ENCODE peak calls at places on chromosomes 3 and 15, in nine cellular contexts. T is endodermal cell, Z is psoas muscle, U is breast epithelium, J is left lung, X is bronchial epithelial cell, C is neural crest cell, F is spleen, K is esophagus muscularis mucosa. W is an unnamed sample.

GRCh38 chr3:7209098-7209497 is 348.2 kb downstream of the GRM7 start:
- DNase-seq in T (no peak), Z (no peak), U (no peak), J (no peak), X (no peak), C (no peak), F (no peak), K (no peak), W (no peak)

GRCh38 chr3:28577941-28578340 is 229.3 kb upstream of the AZI2 start:
- DNase-seq in T (no peak), Z (no peak), U (no peak), J (no peak), X (no peak), C (no peak), F (no peak), K (no peak), W (no peak)

GRCh38 chr3:25169146-25169545 is 258.9 kb upstream of the RARB start:
- DNase-seq in T (no peak), Z (no peak), U (peak; percentile 60), J (no peak), X (no peak), C (no peak), F (no peak), K (no peak), W (no peak)

GRCh38 chr3:146685050-146685814 is 80.1 kb upstream of the PLSCR5 start:
- DNase-seq in T (no peak), Z (no peak), U (no peak), J (no peak), X (no peak), C (no peak), F (no peak), K (no peak), W (no peak)

GRCh38 chr3:69236808-69237707 is 114.7 kb upstream of the LMOD3 start:
- DNase-seq in T (peak; percentile 74), Z (no peak), U (no peak), J (no peak), X (peak; percentile 18), C (no peak), F (no peak), K (no peak), W (no peak)

GRCh38 chr15:77836116-77836798 is 203.5 kb upstream of the LINGO1 start:
- DNase-seq in T (peak; percentile 80), Z (no peak), U (no peak), J (peak; percentile 19), X (peak; percentile 9), C (no peak), F (peak; percentile 54), K (no peak), W (no peak)

GRCh38 chr3:9153763-9154601 is 95.5 kb downstream of the SRGAP3 start:
- DNase-seq in T (peak; percentile 58), Z (peak; percentile 86), U (peak; percentile 32), J (no peak), X (no peak), C (no peak), F (no peak), K (no peak), W (no peak)

GRCh38 chr3:171385086-171385485 is 75.1 kb downstream of the TNIK start:
- DNase-seq in T (no peak), Z (no peak), U (no peak), J (no peak), X (no peak), C (no peak), F (no peak), K (no peak), W (no peak)

GRCh38 chr15:89018235-89018634 is 70.0 kb upstream of the ABHD2 start:
- DNase-seq in T (no peak), Z (peak; percentile 78), U (no peak), J (no peak), X (no peak), C (no peak), F (no peak), K (no peak), W (no peak)

GRCh38 chr3:74832925-74833324 is 218.5 kb upstream of the CNTN3 start:
- DNase-seq in T (no peak), Z (no peak), U (no peak), J (no peak), X (no peak), C (no peak), F (no peak), K (no peak), W (no peak)

GRCh38 chr3:33886015-33886414 is 87.6 kb downstream of the PDCD6IP start:
- DNase-seq in T (no peak), Z (no peak), U (no peak), J (no peak), X (peak; percentile 85), C (no peak), F (no peak), K (no peak), W (no peak)

GRCh38 chr3:142925140-142925539 is 36.3 kb upstream of the PCOLCE2 start:
- DNase-seq in T (no peak), Z (no peak), U (no peak), J (no peak), X (peak; percentile 96), C (no peak), F (no peak), K (peak; percentile 64), W (no peak)

GRCh38 chr3:61667417-61668213 is 106.2 kb downstream of the PTPRG start:
- DNase-seq in T (no peak), Z (no peak), U (no peak), J (no peak), X (no peak), C (no peak), F (no peak), K (no peak), W (no peak)

GRCh38 chr15:32959077-32959476 is 235.4 kb downstream of the FMN1 start:
- DNase-seq in T (no peak), Z (no peak), U (no peak), J (no peak), X (no peak), C (no peak), F (no peak), K (no peak), W (no peak)

GRCh38 chr15:95557226-95558046 is 773.1 kb upstream of the NR2F2 start:
- DNase-seq in T (no peak), Z (no peak), U (no peak), J (no peak), X (peak; percentile 91), C (peak; percentile 6), F (no peak), K (no peak), W (no peak)

GRCh38 chr15:32866486-32867312 is 148.9 kb downstream of the GREM1 start:
- DNase-seq in T (no peak), Z (no peak), U (no peak), J (no peak), X (peak; percentile 23), C (no peak), F (no peak), K (no peak), W (no peak)

GRCh38 chr15:77959094-77959879 is 118.2 kb downstream of the TBC1D2B start:
- DNase-seq in T (peak; percentile 97), Z (peak; percentile 77), U (peak; percentile 54), J (peak; percentile 81), X (peak; percentile 50), C (peak; percentile 90), F (peak; percentile 94), K (peak; percentile 95), W (peak; percentile 88)

GRCh38 chr3:10015476-10015904 is 10.7 kb upstream of the FANCD2 start:
- DNase-seq in T (no peak), Z (peak; percentile 83), U (peak; percentile 86), J (peak; percentile 85), X (peak; percentile 56), C (no peak), F (no peak), K (peak; percentile 98), W (peak; percentile 82)

GRCh38 chr3:122387709-122388108 is 3.7 kb downstream of the FAM162A start:
- DNase-seq in T (no peak), Z (no peak), U (no peak), J (no peak), X (no peak), C (no peak), F (no peak), K (no peak), W (no peak)
- TF ChIP-seq CTCF in T (peak; percentile 45), Z (no peak), U (no peak), J (no peak), X (no peak), C (no peak), F (no peak), K (no peak), W (no peak)

DNA sequence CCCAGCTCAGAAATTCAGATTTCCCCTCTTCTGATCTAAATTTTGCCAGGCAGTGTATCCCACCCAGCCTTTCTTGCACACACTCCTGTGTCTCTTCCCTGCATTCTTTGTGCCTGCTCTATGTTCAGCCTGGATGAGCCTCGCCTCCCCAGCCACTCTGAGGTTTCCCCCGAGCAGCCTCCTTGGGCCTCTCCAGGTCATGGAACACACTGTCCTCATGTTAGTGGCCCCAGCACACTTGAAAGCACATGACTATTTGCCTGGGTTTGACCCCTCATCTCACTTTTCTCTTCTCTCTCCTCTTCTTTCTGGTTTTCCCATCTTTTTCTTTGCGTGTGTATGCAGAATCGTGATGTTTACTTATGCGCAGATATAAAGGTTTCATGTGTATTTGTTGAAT is 3.1 kb downstream of the THSD4 start:
- DNase-seq in T (no peak), Z (no peak), U (no peak), J (no peak), X (no peak), C (no peak), F (no peak), K (no peak), W (no peak)
- TF ChIP-seq CTCF in T (no peak), Z (no peak), U (no peak), J (no peak), X (no peak), C (no peak), F (no peak), K (no peak), W (no peak)

GRCh38 chr3:64188810-64189560 is 36.3 kb downstream of the PRICKLE2 start:
- DNase-seq in T (peak; percentile 58), Z (no peak), U (no peak), J (peak; percentile 41), X (peak; percentile 99), C (no peak), F (no peak), K (peak; percentile 83), W (no peak)

GRCh38 chr3:64185436-64185835 is 39.8 kb downstream of the PRICKLE2 start:
- DNase-seq in T (no peak), Z (no peak), U (no peak), J (no peak), X (peak; percentile 90), C (no peak), F (no peak), K (no peak), W (no peak)

GRCh38 chr3:64186667-64187064 is 38.6 kb downstream of the PRICKLE2 start:
- DNase-seq in T (no peak), Z (no peak), U (no peak), J (no peak), X (no peak), C (no peak), F (no peak), K (no peak), W (no peak)

GRCh38 chr3:64184621-64185020 is 40.6 kb downstream of the PRICKLE2 start:
- DNase-seq in T (no peak), Z (no peak), U (no peak), J (no peak), X (peak; percentile 82), C (no peak), F (no peak), K (no peak), W (no peak)

GRCh38 chr3:64187065-64187959 is 38.0 kb downstream of the PRICKLE2 start:
- DNase-seq in T (no peak), Z (peak; percentile 42), U (peak; percentile 81), J (peak; percentile 56), X (peak; percentile 99), C (no peak), F (no peak), K (no peak), W (peak; percentile 51)
- TF ChIP-seq CTCF in T (no peak), Z (no peak), U (no peak), J (no peak), X (peak; percentile 2), C (no peak), F (no peak), K (no peak), W (no peak)

GRCh38 chr3:159233734-159234133 is 431.9 kb downstream of the MFSD1 start:
- DNase-seq in T (no peak), Z (no peak), U (no peak), J (no peak), X (no peak), C (no peak), F (no peak), K (no peak), W (no peak)
- TF ChIP-seq CTCF in T (no peak), Z (no peak), U (no peak), J (no peak), X (no peak), C (no peak), F (no peak), K (no peak), W (no peak)

W was measured in lower lobe of right lung.